ENCODE peak calls at places on chromosomes 3 and 15, in four cellular contexts. N is K562, Q is H1, T is HepG2. L is an unnamed sample.

GRCh38 chr3:4531478-4532025 is 38.4 kb downstream of the ITPR1 start:
- DNase-seq in Q (no peak), T (no peak), N (peak; percentile 93), L (no peak)

GRCh38 chr3:38746641-38747040 is 69.4 kb downstream of the SCN10A start:
- DNase-seq in N (no peak), T (no peak), Q (no peak), L (no peak)

GRCh38 chr3:147701195-147701594 is 292.0 kb downstream of the ZIC1 start:
- DNase-seq in N (no peak), T (no peak), Q (no peak), L (no peak)

GRCh38 chr3:104392327-104392726 is 974.4 kb upstream of the ALCAM start:
- DNase-seq in N (no peak), T (peak; percentile 4), Q (no peak), L (no peak)

GRCh38 chr3:127342735-127343134 is 54.9 kb upstream of the PRR20G start:
- DNase-seq in N (peak; percentile 3), T (no peak), Q (no peak), L (peak; percentile 39)

GRCh38 chr3:55000546-55000945 is 72.7 kb upstream of the LRTM1 start:
- DNase-seq in T (no peak), N (no peak), Q (no peak), L (no peak)

GRCh38 chr3:93904568-93904967 is 69.1 kb downstream of the PROS1 start:
- DNase-seq in N (no peak), Q (no peak), T (no peak), L (no peak)

GRCh38 chr15:31079519-31079918 is 22.0 kb downstream of the TRPM1 start:
- DNase-seq in Q (peak; percentile 73), T (no peak), N (no peak), L (no peak)

GRCh38 chr3:49411550-49411967 is 217 bp downstream of the RHOA start:
- DNase-seq in N (peak; percentile 59), T (peak; percentile 44), Q (no peak), L (peak; percentile 66)

GRCh38 chr15:50186090-50186489 is 4.1 kb downstream of the SLC27A2 start:
- DNase-seq in T (no peak), N (no peak), Q (no peak), L (no peak)

GRCh38 chr15:95432878-95433405 is 897.6 kb upstream of the NR2F2 start:
- DNase-seq in T (no peak), N (no peak), Q (no peak), L (no peak)

GRCh38 chr3:124411729-124412128 is 318.5 kb upstream of the UMPS start:
- DNase-seq in N (no peak), Q (no peak), T (no peak), L (no peak)

GRCh38 chr15:90184119-90184785 is 16.9 kb upstream of the SEMA4B start:
- DNase-seq in N (peak; percentile 98), T (peak; percentile 24), Q (no peak), L (no peak)

GRCh38 chr3:187198490-187198889 is 1.2 kb downstream of the RTP1 start:
- DNase-seq in T (no peak), Q (no peak), N (no peak), L (no peak)

GRCh38 chr15:48647963-48648362 is 2.5 kb upstream of the FBN1 start:
- DNase-seq in N (no peak), Q (no peak), T (no peak), L (no peak)

GRCh38 chr3:88301273-88302002 is 151.7 kb downstream of the C3orf38 start:
- DNase-seq in N (no peak), Q (no peak), T (no peak), L (no peak)

GRCh38 chr15:70361106-70361505 is 263.4 kb upstream of the TLE3 start:
- DNase-seq in Q (no peak), T (no peak), N (no peak), L (no peak)

GRCh38 chr3:51687472-51688205 is 16.6 kb downstream of the TEX264 start:
- DNase-seq in T (no peak), Q (no peak), N (no peak), L (no peak)

GRCh38 chr3:193665370-193665989 is 72.5 kb downstream of the OPA1 start:
- DNase-seq in N (peak; percentile 34), Q (no peak), T (peak; percentile 25), L (no peak)

GRCh38 chr15:62940755-62941361 is 101.7 kb upstream of the TPM1 start:
- DNase-seq in Q (no peak), N (no peak), T (no peak), L (no peak)

GRCh38 chr3:110576962-110577361 is 494.7 kb upstream of the NECTIN3 start:
- DNase-seq in N (no peak), T (no peak), Q (peak; percentile 78), L (peak; percentile 32)

GRCh38 chr15:59194639-59195325 is 11.9 kb upstream of the LDHAL6B start:
- DNase-seq in N (no peak), Q (no peak), T (no peak), L (no peak)

GRCh38 chr3:42264399-42265058 is 1.5 kb downstream of the CCK start:
- DNase-seq in Q (no peak), N (peak; percentile 36), T (no peak), L (peak; percentile 70)

GRCh38 chr3:59658236-59658635 is 608.4 kb upstream of the CFAP20DC start:
- DNase-seq in N (no peak), T (no peak), Q (no peak), L (no peak)

GRCh38 chr3:59655616-59656015 is 605.8 kb upstream of the CFAP20DC start:
- DNase-seq in Q (no peak), T (no peak), N (no peak), L (no peak)

GRCh38 chr3:59653405-59654119 is 603.7 kb upstream of the CFAP20DC start:
- DNase-seq in Q (no peak), N (no peak), T (no peak), L (no peak)

GRCh38 chr3:59654953-59655430 is 605.2 kb upstream of the CFAP20DC start:
- DNase-seq in N (no peak), Q (no peak), T (no peak), L (no peak)

DNA sequence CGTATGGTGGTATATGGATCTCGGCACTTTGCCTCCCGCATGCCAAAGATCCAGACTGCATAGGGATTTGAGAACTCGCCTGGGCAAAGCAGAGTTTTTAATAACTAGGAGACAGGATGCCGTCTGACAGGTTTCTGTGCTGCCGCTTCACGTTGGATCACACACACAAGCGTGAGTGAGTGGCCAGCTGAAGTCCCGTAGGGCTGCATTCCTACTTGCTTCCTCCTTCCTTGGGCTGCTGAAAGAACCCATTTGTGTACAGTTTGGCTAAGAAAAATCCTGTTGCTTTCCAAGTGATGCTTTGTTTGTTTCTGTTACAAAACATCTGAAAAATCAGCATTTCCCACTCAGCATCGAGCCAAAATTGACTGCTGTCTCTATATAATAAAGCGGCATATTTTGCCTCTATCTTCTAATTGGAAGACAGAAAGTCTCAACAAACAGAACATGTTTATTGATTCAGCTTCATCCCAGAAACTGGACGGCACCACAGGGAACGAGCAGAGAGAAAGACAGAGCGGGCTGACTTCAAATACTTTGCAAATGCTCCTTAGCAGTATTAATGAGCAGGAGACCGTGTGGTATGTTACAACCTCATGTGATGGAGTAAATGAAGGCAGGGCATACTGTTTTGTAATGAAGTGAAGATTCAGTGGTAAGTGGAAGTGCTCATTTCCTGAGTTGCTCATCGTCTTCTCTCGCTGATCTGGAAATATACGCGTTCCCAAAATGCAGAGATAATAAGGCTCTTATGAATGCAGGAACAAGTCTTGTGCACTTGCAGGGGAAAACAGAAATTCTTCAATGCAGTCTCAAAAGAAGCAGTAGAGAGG is 604.5 kb upstream of the CFAP20DC start:
- DNase-seq in N (no peak), Q (no peak), T (no peak), L (no peak)
- TF ChIP-seq SP1 in N (no peak), Q (no peak), T (no peak), L (no peak)

DNA sequence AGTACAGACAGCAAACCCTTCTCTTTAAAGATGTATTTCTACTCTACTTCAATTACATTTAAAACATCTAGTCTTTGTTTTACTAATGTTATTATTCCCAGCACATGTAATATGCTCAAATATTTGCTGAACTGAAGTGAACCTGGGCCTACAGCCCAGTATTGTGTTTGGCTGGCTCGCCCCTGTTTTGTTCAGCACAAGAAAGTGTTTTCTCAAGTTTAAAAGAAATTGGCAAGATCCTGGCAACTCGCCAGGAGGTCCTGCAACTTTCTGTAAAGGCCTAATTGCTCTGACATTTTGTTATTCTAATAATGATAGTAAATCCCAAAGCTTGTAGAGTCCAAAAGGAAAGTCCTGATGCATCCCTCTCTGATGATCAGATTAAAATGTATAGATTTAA is 35.9 kb upstream of the TMOD3 start:
- DNase-seq in T (no peak), Q (no peak), N (no peak), L (no peak)
- TF ChIP-seq JUN in T (no peak), Q (no peak), N (no peak), L (no peak)

GRCh38 chr3:10280571-10280970 is 12.2 kb downstream of the GHRL start:
- DNase-seq in N (no peak), Q (no peak), T (no peak), L (no peak)
- TF ChIP-seq SP1 in N (no peak), Q (no peak), T (no peak), L (no peak)

GRCh38 chr3:9897408-9898372 is 5.0 kb upstream of the IL17RE start:
- DNase-seq in T (peak; percentile 98), N (peak; percentile 90), Q (no peak), L (no peak)
- TF ChIP-seq JUN in T (no peak), N (peak; percentile 18), Q (no peak), L (no peak)

DNA sequence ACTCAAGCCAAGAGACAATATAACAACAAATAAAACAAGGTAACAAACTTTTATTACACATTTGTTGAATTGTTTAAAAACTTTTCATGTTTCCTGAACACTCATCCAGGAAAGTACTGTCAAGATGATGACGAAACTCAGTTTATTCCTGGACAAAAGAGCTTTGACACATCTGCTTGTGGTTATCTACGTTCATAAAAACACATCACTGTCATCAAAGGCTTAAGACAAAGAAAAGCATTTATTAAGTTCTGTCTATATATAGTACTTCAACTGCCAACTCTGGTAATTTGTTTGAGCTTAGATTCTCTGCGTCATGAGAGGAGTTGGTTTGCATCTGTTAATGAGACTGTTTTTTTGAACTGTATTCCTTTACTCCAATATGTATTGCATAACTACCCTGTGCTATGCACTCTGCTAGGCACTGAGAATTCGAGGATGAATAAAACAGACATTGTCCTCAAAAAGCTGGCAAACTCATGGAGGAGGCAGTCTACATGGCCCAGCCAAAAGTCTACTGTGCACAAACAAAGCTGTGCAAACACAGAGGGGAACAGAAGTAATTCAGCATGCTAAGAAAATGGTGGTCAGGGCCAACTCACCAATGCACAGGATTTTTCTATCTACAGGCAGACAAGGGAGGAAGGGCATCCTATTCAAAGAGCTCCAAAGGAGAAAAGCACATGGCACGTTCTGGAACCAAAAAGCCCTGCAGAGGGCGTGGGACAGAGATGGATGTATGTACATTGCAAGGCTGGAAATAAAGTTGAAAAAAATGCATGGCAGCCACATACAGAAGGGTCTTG is 21.5 kb downstream of the PLD1 start:
- DNase-seq in T (peak; percentile 63), N (peak; percentile 46), Q (no peak), L (no peak)
- TF ChIP-seq SP1 in T (no peak), N (no peak), Q (no peak), L (no peak)

GRCh38 chr3:97821810-97822775 is at the start of gene CRYBG3:
- DNase-seq in N (peak; percentile 74), T (peak; percentile 53), Q (no peak), L (peak; percentile 79)

GRCh38 chr3:97823503-97824004 is 1.7 kb downstream of the CRYBG3 start:
- DNase-seq in T (no peak), Q (no peak), N (no peak), L (no peak)

GRCh38 chr3:97820780-97821179 is 1.0 kb upstream of the CRYBG3 start:
- DNase-seq in N (peak; percentile 1), Q (no peak), T (no peak), L (no peak)

GRCh38 chr3:97823081-97823480 is 1.3 kb downstream of the CRYBG3 start:
- DNase-seq in N (no peak), Q (no peak), T (no peak), L (no peak)

GRCh38 chr3:97821413-97821809 is 400 bp upstream of the CRYBG3 start:
- DNase-seq in Q (no peak), N (no peak), T (no peak), L (peak; percentile 66)
- TF ChIP-seq JUN in Q (no peak), N (no peak), T (no peak), L (no peak)

L was measured in WTC11.